ENCODE peak calls at places on chromosomes 13 and 19, in ten cellular contexts. I is GOT3; P is T1000; J is PC-9; Z is effector CD8-positive, alpha-beta T cell; B is OCI-LY7; T is activated naive CD8-positive, alpha-beta T cell treated with anti-CD3 and anti-CD28 coated beads for 36 hours; R is activated CD4-positive, alpha-beta T cell treated with anti-CD3 and anti-CD28 coated beads, Interleukin-2, amount 50 U/mL, for 4 hours; D is NCI-H345; Y is activated gamma-delta T cell treated with Interleukin-2 at 50 U/mL for 16 hours. S is an unnamed sample.

GRCh38 chr13:75137911-75138571 is 343.9 kb downstream of the TBC1D4 start:
- DNase-seq in Z (no peak), D (no peak), T (no peak), B (no peak), R (no peak), I (no peak), Y (no peak), P (no peak), J (no peak), S (no peak)

GRCh38 chr13:43389573-43389972 is 366.2 kb downstream of the DNAJC15 start:
- DNase-seq in J (no peak), Y (no peak), T (no peak), I (no peak), B (no peak), Z (no peak), D (no peak), R (no peak), P (no peak), S (no peak)

GRCh38 chr19:37519890-37520289 is 13.2 kb downstream of the ZNF793 start:
- DNase-seq in Y (no peak), I (no peak), D (no peak), Z (no peak), T (no peak), J (peak), P (peak), R (no peak), B (no peak), S (no peak)

GRCh38 chr19:18340237-18340989 is at the start of gene PGPEP1:
- DNase-seq in T (peak), B (peak), P (peak), I (no peak), R (peak), J (peak), Y (peak), Z (peak), D (peak), S (peak)

GRCh38 chr19:48353682-48354081 is 10.1 kb downstream of the TMEM143 start:
- DNase-seq in Z (no peak), R (no peak), P (no peak), T (no peak), I (no peak), Y (no peak), B (no peak), J (no peak), D (no peak), S (no peak)

GRCh38 chr13:39038569-39038898 is 278 bp downstream of the NHLRC3 start:
- DNase-seq in I (no peak), B (peak), Z (peak), Y (peak), J (no peak), R (peak), P (no peak), T (peak), D (no peak), S (no peak)

GRCh38 chr13:36395280-36395679 is 37.0 kb upstream of the CCNA1 start:
- DNase-seq in Z (no peak), I (no peak), P (no peak), T (no peak), B (no peak), Y (no peak), J (no peak), R (no peak), D (no peak), S (no peak)

GRCh38 chr13:27919934-27920676 is at the start of gene PDX1:
- DNase-seq in I (no peak), Z (no peak), J (no peak), R (no peak), P (no peak), D (no peak), T (peak), Y (no peak), B (no peak), S (peak)

GRCh38 chr19:17194608-17195007 is 20.5 kb upstream of the USE1 start:
- DNase-seq in Y (no peak), D (no peak), B (no peak), P (no peak), T (no peak), R (no peak), J (no peak), I (no peak), Z (no peak), S (no peak)

GRCh38 chr13:98822238-98822606 is 69.8 kb upstream of the SLC15A1 start:
- DNase-seq in P (no peak), B (no peak), R (no peak), I (no peak), J (no peak), D (no peak), Y (no peak), Z (no peak), T (no peak), S (no peak)

GRCh38 chr13:29362849-29363604 is 232.5 kb downstream of the SLC7A1 start:
- DNase-seq in R (peak), Y (no peak), Z (no peak), T (peak), B (peak), J (peak), D (peak), P (no peak), I (no peak), S (no peak)

GRCh38 chr19:45638930-45639729 is at the start of gene EML2:
- DNase-seq in D (peak), J (peak), Z (peak), B (peak), R (peak), T (peak), Y (peak), P (peak), I (no peak), S (peak)

GRCh38 chr13:108911807-108912206 is 282.4 kb downstream of the MYO16 start:
- DNase-seq in B (no peak), I (no peak), Y (no peak), R (no peak), T (no peak), D (no peak), J (peak), P (no peak), Z (no peak), S (no peak)

GRCh38 chr19:18433039-18433691 is 4.8 kb downstream of the ISYNA1 start:
- DNase-seq in P (no peak), I (no peak), Z (peak), J (no peak), Y (peak), B (peak), R (peak), T (no peak), D (no peak), S (no peak)

GRCh38 chr13:36673838-36674326 is at the start of gene SERTM1:
- DNase-seq in Z (no peak), I (no peak), J (no peak), P (peak), R (no peak), D (peak), B (no peak), Y (no peak), T (no peak), S (no peak)

GRCh38 chr13:65302691-65303090 is 1927.4 kb downstream of the PCDH9 start:
- DNase-seq in Y (no peak), I (no peak), D (no peak), J (no peak), T (no peak), R (no peak), B (no peak), P (no peak), Z (no peak), S (no peak)

GRCh38 chr19:35714601-35715354 is 3.0 kb upstream of the KMT2B start:
- DNase-seq in J (no peak), B (peak), I (no peak), Z (no peak), R (no peak), Y (no peak), T (no peak), D (peak), P (no peak), S (no peak)

GRCh38 chr19:1773173-1773572 is 19.9 kb downstream of the ONECUT3 start:
- DNase-seq in D (no peak), Y (no peak), T (no peak), P (no peak), J (peak), R (no peak), I (no peak), Z (no peak), B (no peak), S (no peak)

GRCh38 chr13:113728571-113729054 is 30.4 kb upstream of the TMEM255B start:
- DNase-seq in Z (no peak), D (no peak), T (no peak), J (no peak), P (no peak), Y (no peak), I (no peak), R (no peak), B (no peak), S (no peak)

GRCh38 chr13:30615851-30616311 is 1.8 kb upstream of the USPL1 start:
- DNase-seq in J (no peak), B (peak), T (no peak), Y (no peak), R (no peak), D (no peak), Z (no peak), I (no peak), P (no peak), S (no peak)

GRCh38 chr19:10462557-10462956 is 40.6 kb downstream of the KEAP1 start:
- DNase-seq in Y (no peak), J (no peak), Z (no peak), R (no peak), I (no peak), T (no peak), P (no peak), D (no peak), B (no peak), S (no peak)

GRCh38 chr19:55251296-55252081 is 7.3 kb downstream of the PPP6R1 start:
- DNase-seq in P (no peak), D (no peak), I (no peak), Z (no peak), T (peak), B (peak), R (peak), Y (peak), J (peak), S (no peak)

GRCh38 chr13:43232866-43233265 is 209.5 kb downstream of the DNAJC15 start:
- DNase-seq in J (no peak), Y (no peak), B (no peak), Z (no peak), I (no peak), R (no peak), D (no peak), P (no peak), T (no peak), S (no peak)

GRCh38 chr13:107069107-107069776 is 501.3 kb upstream of the ARGLU1 start:
- DNase-seq in Z (no peak), P (no peak), Y (no peak), I (no peak), J (no peak), B (peak), R (no peak), D (no peak), T (no peak), S (no peak)

GRCh38 chr19:58386166-58386575 is 898 bp upstream of the RPS5 start:
- DNase-seq in Y (no peak), P (no peak), I (no peak), T (no peak), R (no peak), J (no peak), B (no peak), Z (no peak), D (no peak), S (no peak)

GRCh38 chr19:49104229-49104864 is 9.8 kb upstream of the LIN7B start:
- DNase-seq in J (no peak), T (no peak), Z (no peak), D (no peak), I (no peak), R (no peak), B (no peak), Y (no peak), P (no peak), S (no peak)

GRCh38 chr13:94901070-94901469 is 188.7 kb upstream of the SOX21 start:
- DNase-seq in Y (no peak), T (no peak), B (no peak), J (no peak), P (no peak), D (no peak), R (no peak), I (no peak), Z (no peak), S (no peak)

GRCh38 chr19:2154587-2155075 is 3.3 kb upstream of the AP3D1 start:
- DNase-seq in T (no peak), D (no peak), Y (no peak), P (peak), Z (no peak), R (no peak), J (peak), I (no peak), B (no peak), S (no peak)